ENCODE peak calls at places on chromosomes 4 and X, in nine cellular contexts. Z is central memory CD4-positive, alpha-beta T cell; I is effector memory CD4-positive, alpha-beta T cell; V is activated gamma-delta T cell; B is anterior cingulate cortex; K is memory B cell; N is GM13976; L is stimulated activated naive CD4-positive, alpha-beta T cell; S is tibial nerve. R is an unnamed sample.

GRCh38 chrX:130975947-130976346 is 72.9 kb upstream of the ENOX2 start:
- DNase-seq in Z (peak; percentile 9), I (no peak), V (no peak), B (peak; percentile 5), K (no peak), N (no peak), L (peak; percentile 6), S (peak; percentile 16), R (peak; percentile 17)

GRCh38 chr4:164876680-164877324 is at the start of gene APELA:
- DNase-seq in Z (no peak), I (no peak), V (no peak), B (no peak), K (no peak), N (peak; percentile 18), L (no peak), S (no peak), R (peak; percentile 95)

GRCh38 chrX:34401411-34401810 is 255.7 kb downstream of the TMEM47 start:
- DNase-seq in Z (no peak), I (no peak), V (no peak), B (no peak), K (no peak), N (no peak), L (no peak), S (no peak), R (no peak)

GRCh38 chrX:155744534-155744933 is 131.8 kb upstream of the TMLHE start:
- DNase-seq in Z (no peak), I (no peak), V (no peak), B (no peak), K (no peak), N (no peak), L (no peak), S (no peak), R (no peak)

GRCh38 chrX:18151157-18151556 is 69.5 kb downstream of the BEND2 start:
- DNase-seq in Z (no peak), I (no peak), V (no peak), B (no peak), K (no peak), N (no peak), L (no peak), S (no peak), R (no peak)

GRCh38 chrX:150334100-150334499 is 29.0 kb upstream of the MAMLD1 start:
- DNase-seq in Z (no peak), I (no peak), V (no peak), B (no peak), K (no peak), N (no peak), L (no peak), S (no peak), R (no peak)

GRCh38 chrX:433771-434170 is 47.1 kb upstream of the PPP2R3B start:
- DNase-seq in Z (no peak), I (no peak), V (no peak), B (no peak), K (no peak), N (no peak), L (no peak), S (no peak), R (no peak)

GRCh38 chr4:28879900-28880299 is 1840.3 kb upstream of the PCDH7 start:
- DNase-seq in Z (no peak), I (no peak), V (no peak), B (no peak), K (no peak), N (no peak), L (no peak), S (no peak), R (no peak)

GRCh38 chr4:102594000-102594399 is 92.8 kb downstream of the NFKB1 start:
- DNase-seq in Z (no peak), I (no peak), V (no peak), B (no peak), K (no peak), N (no peak), L (no peak), S (no peak), R (no peak)